ENCODE peak calls at places on chromosomes 5 and 9, in five cellular contexts. X, Z, R, K and M are unnamed samples.

GRCh38 chr9:123550012-123550411 is 194.0 kb downstream of the CRB2 start:
- DNase-seq in Z (peak; percentile 33), X (no peak), K (no peak), R (no peak), M (no peak)

GRCh38 chr9:33718987-33719386 is 76.4 kb upstream of the PRSS3 start:
- DNase-seq in Z (no peak), K (no peak), X (no peak), R (no peak), M (no peak)

GRCh38 chr5:16456103-16456832 is 9.3 kb downstream of the ZNF622 start:
- DNase-seq in R (peak; percentile 48), Z (peak; percentile 43), K (no peak), X (peak; percentile 51), M (peak; percentile 49)

GRCh38 chr9:91282292-91282691 is 79.4 kb downstream of the AUH start:
- DNase-seq in K (no peak), X (no peak), R (peak; percentile 3), Z (no peak), M (no peak)

GRCh38 chr9:2657427-2657826 is 35.8 kb downstream of the VLDLR start:
- DNase-seq in Z (no peak), K (no peak), X (no peak), R (no peak), M (no peak)

GRCh38 chr5:127133071-127133470 is 59.8 kb upstream of the C5orf63 start:
- DNase-seq in X (no peak), K (no peak), Z (no peak), R (no peak), M (no peak)

GRCh38 chr5:122323132-122323548 is 11.1 kb downstream of the SNCAIP start:
- DNase-seq in Z (peak; percentile 8), K (no peak), R (no peak), X (no peak), M (no peak)

GRCh38 chr9:123376218-123377071 is 20.4 kb downstream of the CRB2 start:
- DNase-seq in Z (no peak), K (no peak), X (no peak), R (no peak), M (no peak)

GRCh38 chr5:59164041-59164830 is 581.4 kb downstream of the RAB3C start:
- DNase-seq in R (no peak), X (no peak), K (no peak), Z (no peak), M (no peak)

GRCh38 chr5:175542232-175542965 is 64.0 kb downstream of the SFXN1 start:
- DNase-seq in Z (no peak), R (no peak), X (no peak), K (no peak), M (no peak)

GRCh38 chr5:167633114-167633513 is 658.3 kb upstream of the WWC1 start:
- DNase-seq in K (no peak), Z (no peak), R (no peak), X (no peak), M (no peak)

GRCh38 chr9:34585946-34586705 is 3.4 kb downstream of the CNTFR start:
- DNase-seq in K (no peak), R (no peak), Z (no peak), X (no peak), M (no peak)

GRCh38 chr9:28073278-28073677 is 500.0 kb upstream of the C9orf72 start:
- DNase-seq in Z (peak; percentile 3), X (no peak), R (peak; percentile 30), K (no peak), M (peak; percentile 15)

GRCh38 chr5:151772029-151772867 is 494 bp downstream of the G3BP1 start:
- DNase-seq in Z (peak; percentile 81), X (peak; percentile 84), K (no peak), R (peak; percentile 23), M (no peak)

GRCh38 chr9:92463989-92464388 is 18.3 kb downstream of the ASPN start:
- DNase-seq in X (no peak), K (no peak), R (no peak), Z (no peak), M (no peak)

GRCh38 chr5:956941-957729 is 51.5 kb upstream of the NKD2 start:
- DNase-seq in Z (peak; percentile 28), X (peak; percentile 48), K (no peak), R (peak; percentile 77), M (no peak)

GRCh38 chr9:107274953-107275422 is 8.1 kb upstream of the RAD23B start:
- DNase-seq in Z (no peak), K (no peak), R (peak; percentile 57), X (no peak), M (peak; percentile 46)

GRCh38 chr9:22160235-22160634 is 151.1 kb upstream of the CDKN2B start:
- DNase-seq in Z (no peak), X (no peak), R (no peak), K (no peak), M (no peak)

GRCh38 chr5:103262422-103262871 is 3.9 kb downstream of the MACIR start:
- DNase-seq in R (no peak), K (no peak), X (no peak), Z (no peak), M (no peak)

GRCh38 chr5:6083311-6083941 is 294.9 kb downstream of the MED10 start:
- DNase-seq in Z (no peak), X (no peak), R (no peak), K (no peak), M (no peak)

GRCh38 chr5:158429564-158429963 is 570.6 kb upstream of the CLINT1 start:
- DNase-seq in X (no peak), Z (no peak), K (no peak), R (no peak), M (no peak)

GRCh38 chr5:38574009-38574408 is 17.6 kb upstream of the LIFR start:
- DNase-seq in K (no peak), R (no peak), Z (no peak), X (no peak), M (no peak)

GRCh38 chr9:128629136-128629535 is 27.5 kb downstream of the DYNC2I2 start:
- DNase-seq in K (no peak), R (no peak), X (no peak), Z (peak; percentile 16), M (no peak)

GRCh38 chr5:175712313-175712680 is 54.4 kb downstream of the HRH2 start:
- DNase-seq in Z (no peak), R (no peak), K (no peak), X (no peak), M (no peak)

GRCh38 chr5:58545912-58546311 is 37.0 kb upstream of the RAB3C start:
- DNase-seq in K (no peak), X (no peak), R (no peak), Z (no peak), M (no peak)

GRCh38 chr5:112125910-112126309 is 293.2 kb downstream of the EPB41L4A start:
- DNase-seq in R (no peak), Z (peak; percentile 19), K (no peak), X (no peak), M (no peak)

GRCh38 chr5:32542216-32543059 is 42.9 kb upstream of the SUB1 start:
- DNase-seq in K (peak; percentile 97), R (no peak), Z (no peak), X (no peak), M (no peak)

GRCh38 chr5:61333351-61334223 is 1.5 kb downstream of the ZSWIM6 start:
- DNase-seq in Z (peak; percentile 74), K (no peak), R (no peak), X (peak; percentile 28), M (no peak)

GRCh38 chr5:17094830-17095229 is 122.6 kb upstream of the BASP1 start:
- DNase-seq in R (no peak), X (no peak), Z (no peak), K (no peak), M (no peak)

GRCh38 chr5:97136471-97136870 is 5.9 kb downstream of the LIX1 start:
- DNase-seq in Z (no peak), R (no peak), X (no peak), K (no peak), M (no peak)
- TF ChIP-seq ZBTB33 in Z (no peak), R (no peak), X (no peak), K (no peak), M (no peak)

GRCh38 chr9:36401179-36401740 is 1.2 kb upstream of the RNF38 start:
- DNase-seq in Z (peak; percentile 94), R (peak; percentile 48), K (peak; percentile 19), X (peak; percentile 82), M (peak; percentile 44)

GRCh38 chr9:36400332-36401178 is 486 bp upstream of the RNF38 start:
- DNase-seq in K (peak; percentile 42), R (peak; percentile 77), X (peak; percentile 91), Z (peak; percentile 99), M (peak; percentile 57)

GRCh38 chr9:36399980-36400331 is at the start of gene RNF38:
- DNase-seq in R (no peak), K (peak; percentile 13), X (no peak), Z (no peak), M (no peak)

GRCh38 chr9:36396985-36397384 is 3.1 kb downstream of the RNF38 start:
- DNase-seq in R (no peak), K (no peak), X (no peak), Z (no peak), M (no peak)

GRCh38 chr9:36398745-36399144 is 1.3 kb downstream of the RNF38 start:
- DNase-seq in K (no peak), X (no peak), R (no peak), Z (no peak), M (no peak)
- H3K27ac ChIP-seq in K (no peak overlapping the region), X (peak overlapping the region; percentile 94), R (no peak overlapping the region), Z (peak overlapping the region; percentile 53), M (no peak overlapping the region)

GRCh38 chr9:17349816-17350215 is 215.0 kb downstream of the CNTLN start:
- DNase-seq in K (no peak), R (no peak), Z (no peak), X (no peak), M (no peak)
- TF ChIP-seq ZBTB33 in K (no peak), R (no peak), Z (no peak), X (no peak), M (no peak)

GRCh38 chr5:52842111-52842510 is 54.4 kb downstream of the ITGA1 start:
- DNase-seq in R (no peak), Z (no peak), X (no peak), K (no peak), M (no peak)

GRCh38 chr5:52849544-52849943 is 61.8 kb downstream of the ITGA1 start:
- DNase-seq in Z (no peak), X (no peak), K (no peak), R (no peak), M (no peak)

GRCh38 chr5:52844885-52845284 is 57.2 kb downstream of the ITGA1 start:
- DNase-seq in Z (no peak), R (no peak), X (no peak), K (no peak), M (no peak)

GRCh38 chr5:52841114-52841513 is 53.4 kb downstream of the ITGA1 start:
- DNase-seq in Z (no peak), X (no peak), R (no peak), K (no peak), M (no peak)

GRCh38 chr5:52846443-52846842 is 58.7 kb downstream of the ITGA1 start:
- DNase-seq in X (no peak), Z (no peak), K (no peak), R (no peak), M (no peak)
- H3K27ac ChIP-seq in X (no peak overlapping the region), Z (peak overlapping the region; percentile 31), K (no peak overlapping the region), R (no peak overlapping the region), M (no peak overlapping the region)